ENCODE peak calls at places on chromosomes 5 and 9, in nine cellular contexts. One of them, this sample, is unnamed. For H3K36me3, the result is how much of the 10 kb centered on the place peaks cover.

GRCh38 chr9:93579711-93580516 is 3.5 kb downstream of the PHF2 start:
- DNase-seq in suprapubic skin: peak
- DNase-seq in spleen: peak
- DNase-seq in IMR-90: no peak
- DNase-seq in heart left ventricle: no peak
- DNase-seq in esophagus squamous epithelium: no peak
- DNase-seq in ovary: peak
- DNase-seq in breast epithelium: peak
- DNase-seq in transverse colon: no peak
- DNase-seq in this sample: peak

GRCh38 chr5:178519155-178519554 is 71.0 kb downstream of the COL23A1 start:
- DNase-seq in suprapubic skin: peak
- DNase-seq in spleen: no peak
- DNase-seq in IMR-90: no peak
- DNase-seq in heart left ventricle: no peak
- DNase-seq in esophagus squamous epithelium: no peak
- DNase-seq in ovary: no peak
- DNase-seq in breast epithelium: no peak
- DNase-seq in transverse colon: no peak
- DNase-seq in this sample: no peak

GRCh38 chr5:23473915-23474679 is 33.3 kb upstream of the PRDM9 start:
- DNase-seq in suprapubic skin: no peak
- DNase-seq in spleen: no peak
- DNase-seq in IMR-90: no peak
- DNase-seq in heart left ventricle: no peak
- DNase-seq in esophagus squamous epithelium: no peak
- DNase-seq in ovary: no peak
- DNase-seq in breast epithelium: no peak
- DNase-seq in transverse colon: no peak
- DNase-seq in this sample: no peak

GRCh38 chr5:170633235-170634041 is 129.6 kb downstream of the KCNIP1 start:
- DNase-seq in suprapubic skin: no peak
- DNase-seq in spleen: peak
- DNase-seq in IMR-90: peak
- DNase-seq in heart left ventricle: peak
- DNase-seq in esophagus squamous epithelium: no peak
- DNase-seq in ovary: peak
- DNase-seq in breast epithelium: peak
- DNase-seq in transverse colon: peak
- DNase-seq in this sample: peak

GRCh38 chr9:121220996-121221671 is 19.5 kb upstream of the RAB14 start:
- DNase-seq in suprapubic skin: no peak
- DNase-seq in spleen: no peak
- DNase-seq in IMR-90: no peak
- DNase-seq in heart left ventricle: no peak
- DNase-seq in esophagus squamous epithelium: no peak
- DNase-seq in ovary: no peak
- DNase-seq in breast epithelium: no peak
- DNase-seq in transverse colon: no peak
- DNase-seq in this sample: no peak

GRCh38 chr9:134547161-134548100 is 94.2 kb upstream of the COL5A1 start:
- DNase-seq in suprapubic skin: no peak
- DNase-seq in spleen: peak
- DNase-seq in IMR-90: no peak
- DNase-seq in heart left ventricle: no peak
- DNase-seq in esophagus squamous epithelium: no peak
- DNase-seq in ovary: no peak
- DNase-seq in breast epithelium: no peak
- DNase-seq in transverse colon: no peak
- DNase-seq in this sample: no peak

GRCh38 chr9:94996638-94997037 is 270.1 kb downstream of the AOPEP start:
- DNase-seq in suprapubic skin: no peak
- DNase-seq in spleen: no peak
- DNase-seq in IMR-90: no peak
- DNase-seq in heart left ventricle: no peak
- DNase-seq in esophagus squamous epithelium: no peak
- DNase-seq in ovary: no peak
- DNase-seq in breast epithelium: no peak
- DNase-seq in transverse colon: no peak
- DNase-seq in this sample: no peak

GRCh38 chr5:132887326-132887725 is 13.9 kb downstream of the LEAP2 start:
- DNase-seq in suprapubic skin: no peak
- DNase-seq in spleen: no peak
- DNase-seq in IMR-90: peak
- DNase-seq in heart left ventricle: no peak
- DNase-seq in esophagus squamous epithelium: no peak
- DNase-seq in ovary: no peak
- DNase-seq in breast epithelium: no peak
- DNase-seq in transverse colon: no peak
- DNase-seq in this sample: no peak

GRCh38 chr9:111298111-111298510 is 31.9 kb downstream of the OR2K2 start:
- DNase-seq in suprapubic skin: no peak
- DNase-seq in spleen: no peak
- DNase-seq in IMR-90: no peak
- DNase-seq in heart left ventricle: no peak
- DNase-seq in esophagus squamous epithelium: no peak
- DNase-seq in ovary: no peak
- DNase-seq in breast epithelium: no peak
- DNase-seq in transverse colon: no peak
- DNase-seq in this sample: no peak

GRCh38 chr5:9188956-9189355 is 356.9 kb downstream of the SEMA5A start:
- DNase-seq in suprapubic skin: no peak
- DNase-seq in spleen: no peak
- DNase-seq in IMR-90: no peak
- DNase-seq in heart left ventricle: no peak
- DNase-seq in esophagus squamous epithelium: no peak
- DNase-seq in ovary: no peak
- DNase-seq in breast epithelium: no peak
- DNase-seq in transverse colon: no peak
- DNase-seq in this sample: no peak

GRCh38 chr5:7000316-7000715 is 287.1 kb downstream of the TENT4A start:
- DNase-seq in suprapubic skin: no peak
- DNase-seq in spleen: no peak
- DNase-seq in IMR-90: no peak
- DNase-seq in heart left ventricle: no peak
- DNase-seq in esophagus squamous epithelium: no peak
- DNase-seq in ovary: no peak
- DNase-seq in breast epithelium: no peak
- DNase-seq in transverse colon: no peak
- DNase-seq in this sample: no peak

DNA sequence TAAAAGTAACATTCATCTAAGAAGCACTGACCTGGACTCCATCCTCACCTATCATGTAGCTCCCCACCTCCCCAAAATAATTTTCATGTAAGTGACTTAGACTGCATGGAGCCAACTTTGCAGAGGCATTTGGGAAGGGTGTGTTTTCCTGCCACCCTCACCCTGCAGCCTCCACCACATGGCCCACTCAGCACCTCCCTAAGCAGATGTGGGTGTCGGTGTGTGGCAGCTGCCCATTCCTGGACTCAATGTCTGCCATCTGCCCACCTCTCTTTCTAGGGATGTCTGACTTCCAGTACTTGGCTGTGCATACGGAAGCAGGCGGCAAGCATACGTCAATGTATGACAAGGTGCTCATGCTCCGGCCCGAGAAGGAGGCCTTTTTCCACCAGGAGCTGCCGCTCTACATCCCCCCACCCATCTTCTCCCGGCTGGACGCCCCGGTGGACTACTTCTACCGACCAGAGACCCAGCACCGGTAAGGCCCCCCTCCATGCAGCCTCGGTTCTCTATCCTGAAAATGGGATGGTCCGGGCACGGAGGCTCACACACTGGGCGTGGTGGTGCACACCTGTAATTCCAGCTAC is 12.7 kb downstream of the GTF3C5 start:
- DNase-seq in suprapubic skin: no peak
- DNase-seq in spleen: no peak
- DNase-seq in IMR-90: no peak
- DNase-seq in heart left ventricle: no peak
- DNase-seq in esophagus squamous epithelium: no peak
- DNase-seq in ovary: no peak
- DNase-seq in breast epithelium: no peak
- DNase-seq in transverse colon: no peak
- DNase-seq in this sample: no peak
- TF ChIP-seq POLR2A in suprapubic skin: no peak
- TF ChIP-seq POLR2A in spleen: no peak
- TF ChIP-seq POLR2A in IMR-90: no peak
- TF ChIP-seq POLR2A in heart left ventricle: no peak
- TF ChIP-seq POLR2A in esophagus squamous epithelium: no peak
- TF ChIP-seq POLR2A in ovary: no peak
- TF ChIP-seq POLR2A in breast epithelium: no peak
- TF ChIP-seq POLR2A in transverse colon: no peak
- TF ChIP-seq POLR2A in this sample: no peak

GRCh38 chr5:14373685-14374084 is 207.9 kb upstream of the OTULINL start:
- DNase-seq in suprapubic skin: no peak
- DNase-seq in spleen: no peak
- DNase-seq in IMR-90: no peak
- DNase-seq in heart left ventricle: no peak
- DNase-seq in esophagus squamous epithelium: no peak
- DNase-seq in ovary: no peak
- DNase-seq in breast epithelium: no peak
- DNase-seq in transverse colon: no peak
- DNase-seq in this sample: no peak

GRCh38 chr5:14379739-14380497 is 201.7 kb upstream of the OTULINL start:
- DNase-seq in suprapubic skin: no peak
- DNase-seq in spleen: no peak
- DNase-seq in IMR-90: no peak
- DNase-seq in heart left ventricle: no peak
- DNase-seq in esophagus squamous epithelium: no peak
- DNase-seq in ovary: no peak
- DNase-seq in breast epithelium: no peak
- DNase-seq in transverse colon: no peak
- DNase-seq in this sample: no peak

GRCh38 chr5:14380712-14381111 is 200.9 kb upstream of the OTULINL start:
- DNase-seq in suprapubic skin: no peak
- DNase-seq in spleen: no peak
- DNase-seq in IMR-90: no peak
- DNase-seq in heart left ventricle: no peak
- DNase-seq in esophagus squamous epithelium: no peak
- DNase-seq in ovary: no peak
- DNase-seq in breast epithelium: no peak
- DNase-seq in transverse colon: no peak
- DNase-seq in this sample: no peak

GRCh38 chr5:14374100-14374499 is 207.5 kb upstream of the OTULINL start:
- DNase-seq in suprapubic skin: no peak
- DNase-seq in spleen: no peak
- DNase-seq in IMR-90: no peak
- DNase-seq in heart left ventricle: no peak
- DNase-seq in esophagus squamous epithelium: no peak
- DNase-seq in ovary: no peak
- DNase-seq in breast epithelium: peak
- DNase-seq in transverse colon: no peak
- DNase-seq in this sample: no peak

DNA sequence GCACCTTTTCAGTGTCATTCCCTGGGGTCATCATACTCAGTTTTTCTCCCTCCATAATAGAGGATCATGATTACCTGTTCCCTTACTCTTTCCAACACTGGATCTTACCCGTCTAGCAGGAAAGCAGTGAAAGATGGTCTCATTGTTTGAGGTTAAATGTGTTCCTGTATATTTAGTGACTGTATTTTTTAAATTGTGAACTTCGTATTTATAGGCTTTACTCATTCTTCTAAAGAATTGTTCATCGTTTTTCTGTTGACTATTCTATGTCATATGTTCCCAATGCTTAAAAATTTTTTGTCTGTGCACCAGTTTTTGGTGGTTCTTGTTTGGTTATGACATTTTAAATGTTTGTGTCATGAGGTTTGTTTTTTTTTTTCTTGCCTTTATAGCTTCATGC is 204.8 kb upstream of the OTULINL start:
- DNase-seq in suprapubic skin: no peak
- DNase-seq in spleen: no peak
- DNase-seq in IMR-90: no peak
- DNase-seq in heart left ventricle: no peak
- DNase-seq in esophagus squamous epithelium: no peak
- DNase-seq in ovary: no peak
- DNase-seq in breast epithelium: no peak
- DNase-seq in transverse colon: no peak
- DNase-seq in this sample: no peak
- H3K36me3 ChIP-seq in suprapubic skin: half or more
- H3K36me3 ChIP-seq in spleen: under half
- H3K36me3 ChIP-seq in IMR-90: half or more
- H3K36me3 ChIP-seq in heart left ventricle: half or more
- H3K36me3 ChIP-seq in esophagus squamous epithelium: half or more
- H3K36me3 ChIP-seq in ovary: under half
- H3K36me3 ChIP-seq in breast epithelium: under half
- H3K36me3 ChIP-seq in transverse colon: half or more
- H3K36me3 ChIP-seq in this sample: under half

DNA sequence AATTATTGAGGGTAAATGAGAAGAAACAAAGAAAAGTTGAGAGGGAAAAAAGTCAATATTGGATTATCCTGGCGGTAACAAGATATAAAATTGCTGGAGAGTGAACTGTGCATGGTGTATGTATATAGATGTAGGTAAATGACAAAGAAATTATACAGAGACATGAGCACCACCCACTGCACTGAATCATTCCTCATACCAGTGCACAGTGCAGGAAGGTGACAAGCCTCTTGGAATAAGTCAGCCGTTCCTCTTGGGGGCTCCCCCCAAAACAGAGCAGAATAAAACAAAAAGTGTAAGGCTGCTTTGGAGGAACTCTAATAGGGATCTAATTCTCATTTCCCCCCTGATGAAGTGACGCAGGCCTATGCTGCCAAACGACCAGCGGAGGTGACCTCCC is 244.9 kb downstream of the PSAT1 start:
- DNase-seq in suprapubic skin: no peak
- DNase-seq in spleen: no peak
- DNase-seq in IMR-90: peak
- DNase-seq in heart left ventricle: no peak
- DNase-seq in esophagus squamous epithelium: no peak
- DNase-seq in ovary: no peak
- DNase-seq in breast epithelium: no peak
- DNase-seq in transverse colon: no peak
- DNase-seq in this sample: no peak
- H3K4me3 ChIP-seq in suprapubic skin: no peak
- H3K4me3 ChIP-seq in spleen: no peak
- H3K4me3 ChIP-seq in IMR-90: no peak
- H3K4me3 ChIP-seq in heart left ventricle: no peak
- H3K4me3 ChIP-seq in esophagus squamous epithelium: no peak
- H3K4me3 ChIP-seq in ovary: no peak
- H3K4me3 ChIP-seq in breast epithelium: no peak
- H3K4me3 ChIP-seq in transverse colon: no peak
- H3K4me3 ChIP-seq in this sample: no peak

DNA sequence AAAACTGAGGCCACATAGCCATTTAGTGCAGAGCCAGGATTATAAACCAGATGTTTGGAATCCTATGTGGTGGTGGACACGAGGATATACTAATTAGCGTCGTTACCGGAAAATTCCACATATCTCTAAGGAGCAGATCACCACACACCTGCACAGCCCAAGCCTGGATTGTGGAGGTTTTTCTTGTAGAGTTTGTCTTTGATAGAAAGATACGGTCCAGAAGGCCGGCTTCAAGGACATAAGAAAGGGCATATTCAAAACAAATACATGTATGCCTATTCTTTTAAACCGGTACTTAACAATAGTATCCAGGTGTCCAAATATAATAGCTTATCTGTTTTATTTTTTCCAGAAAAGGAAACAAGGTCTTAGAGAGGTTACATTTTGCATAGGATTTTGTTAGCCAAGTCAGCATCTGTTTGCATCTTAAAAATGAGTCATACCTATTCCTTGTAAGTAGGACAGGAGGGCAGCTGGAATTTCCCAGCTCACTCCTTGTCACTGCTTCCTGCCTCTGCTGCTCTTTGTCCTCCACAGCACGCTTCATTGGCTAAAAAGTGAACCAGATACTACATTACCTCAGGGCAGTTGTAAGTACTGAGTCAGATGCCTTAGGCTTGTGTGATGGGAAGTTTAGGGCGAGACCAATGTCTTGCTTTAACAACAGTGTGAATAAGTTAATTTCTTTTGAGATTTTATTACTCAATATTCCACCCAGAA is 3.6 kb downstream of the TMC1 start:
- DNase-seq in suprapubic skin: no peak
- DNase-seq in spleen: no peak
- DNase-seq in IMR-90: peak
- DNase-seq in heart left ventricle: peak
- DNase-seq in esophagus squamous epithelium: no peak
- DNase-seq in ovary: no peak
- DNase-seq in breast epithelium: peak
- DNase-seq in transverse colon: peak
- DNase-seq in this sample: no peak
- TF ChIP-seq POLR2A in suprapubic skin: no peak
- TF ChIP-seq POLR2A in spleen: no peak
- TF ChIP-seq POLR2A in IMR-90: peak
- TF ChIP-seq POLR2A in heart left ventricle: no peak
- TF ChIP-seq POLR2A in esophagus squamous epithelium: no peak
- TF ChIP-seq POLR2A in ovary: no peak
- TF ChIP-seq POLR2A in breast epithelium: no peak
- TF ChIP-seq POLR2A in transverse colon: no peak
- TF ChIP-seq POLR2A in this sample: no peak